ENCODE peak calls at places on chromosomes 13 and 19, in seven cellular contexts. V, Z, K, A, U, C and X are unnamed samples.

GRCh38 chr13:113647351-113648217 is 10.4 kb downstream of the ATP4B start:
- DNase-seq in V (no peak), Z (peak; percentile 54), K (no peak), A (no peak), U (peak; percentile 96), C (no peak), X (peak; percentile 1)

GRCh38 chr13:74556002-74556551 is 421.9 kb upstream of the KLF12 start:
- DNase-seq in V (no peak), Z (no peak), K (no peak), A (no peak), U (no peak), C (no peak), X (no peak)

GRCh38 chr19:31676271-31677004 is 327.2 kb upstream of the TSHZ3 start:
- DNase-seq in V (no peak), Z (peak; percentile 4), K (no peak), A (peak; percentile 71), U (no peak), C (no peak), X (no peak)

GRCh38 chr13:109336730-109337129 is 449.7 kb downstream of the IRS2 start:
- DNase-seq in V (no peak), Z (peak; percentile 57), K (peak; percentile 85), A (no peak), U (no peak), C (no peak), X (no peak)

GRCh38 chr13:111359237-111359915 is 38.9 kb downstream of the TEX29 start:
- DNase-seq in V (no peak), Z (peak; percentile 11), K (peak; percentile 27), A (peak; percentile 85), U (peak; percentile 16), C (no peak), X (no peak)

GRCh38 chr13:21785990-21786389 is 115.1 kb downstream of the FGF9 start:
- DNase-seq in V (no peak), Z (no peak), K (no peak), A (no peak), U (no peak), C (no peak), X (no peak)

GRCh38 chr13:44292545-44292944 is 81.1 kb upstream of the SERP2 start:
- DNase-seq in V (no peak), Z (no peak), K (no peak), A (no peak), U (no peak), C (no peak), X (no peak)

GRCh38 chr13:100389617-100390016 is 199.0 kb downstream of the GGACT start:
- DNase-seq in V (no peak), Z (no peak), K (no peak), A (no peak), U (no peak), C (no peak), X (no peak)

GRCh38 chr13:87235621-87236020 is 435.6 kb upstream of the SLITRK5 start:
- DNase-seq in V (no peak), Z (no peak), K (peak; percentile 28), A (no peak), U (no peak), C (no peak), X (no peak)

GRCh38 chr13:94595006-94595942 is 678 bp downstream of the TGDS start:
- DNase-seq in V (no peak), Z (peak; percentile 29), K (peak; percentile 30), A (peak; percentile 33), U (peak; percentile 34), C (no peak), X (no peak)

GRCh38 chr13:33006646-33007045 is 9.6 kb upstream of the KL start:
- DNase-seq in V (no peak), Z (no peak), K (no peak), A (no peak), U (no peak), C (no peak), X (no peak)

GRCh38 chr13:26946675-26947342 is 186.2 kb upstream of the GPR12 start:
- DNase-seq in V (no peak), Z (peak; percentile 78), K (peak; percentile 73), A (peak; percentile 74), U (no peak), C (peak; percentile 42), X (peak; percentile 14)

GRCh38 chr13:86155756-86156155 is 356.5 kb upstream of the SLITRK6 start:
- DNase-seq in V (no peak), Z (no peak), K (no peak), A (peak; percentile 17), U (no peak), C (no peak), X (no peak)

GRCh38 chr19:5142725-5143097 is 173.8 kb downstream of the KDM4B start:
- DNase-seq in V (no peak), Z (no peak), K (no peak), A (no peak), U (no peak), C (no peak), X (no peak)

GRCh38 chr19:30546332-30546731 is 174.1 kb downstream of the ZNF536 start:
- DNase-seq in V (no peak), Z (no peak), K (no peak), A (no peak), U (no peak), C (no peak), X (no peak)

GRCh38 chr19:1210227-1210538 is 4.6 kb downstream of the STK11 start:
- DNase-seq in V (no peak), Z (no peak), K (no peak), A (no peak), U (no peak), C (no peak), X (no peak)

GRCh38 chr19:1214862-1215731 is 9.5 kb downstream of the STK11 start:
- DNase-seq in V (no peak), Z (no peak), K (no peak), A (no peak), U (peak; percentile 82), C (no peak), X (no peak)

GRCh38 chr19:1214299-1214861 is 8.8 kb downstream of the STK11 start:
- DNase-seq in V (no peak), Z (no peak), K (no peak), A (no peak), U (no peak), C (no peak), X (no peak)

GRCh38 chr19:1213391-1214286 is 8.1 kb downstream of the STK11 start:
- DNase-seq in V (peak; percentile 64), Z (peak; percentile 31), K (peak; percentile 58), A (no peak), U (peak; percentile 73), C (no peak), X (peak; percentile 79)

DNA sequence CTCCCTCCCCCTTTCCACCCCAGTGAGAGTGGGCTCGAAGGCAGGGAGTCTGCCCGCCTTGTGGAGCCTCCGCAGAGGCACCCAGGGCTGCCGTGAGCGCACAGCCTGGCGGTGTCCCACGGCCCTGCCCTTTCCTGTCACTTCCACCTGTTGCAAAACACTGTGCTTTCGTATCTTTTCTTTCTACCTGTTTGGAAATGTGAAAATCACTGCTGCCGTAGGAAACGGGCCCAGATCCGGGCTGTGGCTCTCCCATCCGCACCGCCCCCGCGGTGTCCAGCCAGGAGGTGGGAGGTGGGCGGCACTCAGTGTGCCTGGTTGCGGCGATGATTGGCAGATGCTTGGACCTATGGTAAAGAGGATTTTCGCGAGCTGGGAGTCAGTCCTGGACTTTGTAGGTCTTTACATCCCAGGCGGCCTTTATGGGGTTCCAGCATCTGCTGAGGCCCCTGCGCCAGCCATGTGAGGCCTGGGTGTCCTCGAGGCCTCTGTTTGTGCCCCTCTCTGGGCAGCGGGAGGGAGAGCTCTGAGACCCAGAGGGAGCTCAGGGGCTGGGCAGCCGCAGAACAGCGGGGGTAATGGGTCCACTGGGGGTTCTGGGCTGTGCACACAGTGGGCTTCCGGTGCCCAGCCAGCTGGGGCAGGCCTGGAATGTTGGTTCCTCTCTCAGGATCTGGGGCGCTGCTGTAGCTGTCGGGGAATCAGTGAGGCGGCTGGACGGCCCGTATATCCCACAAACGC is 6.1 kb downstream of the STK11 start:
- DNase-seq in V (no peak), Z (no peak), K (no peak), A (peak; percentile 82), U (peak; percentile 64), C (no peak), X (no peak)
- H3K4me3 ChIP-seq in V (no peak overlapping the region), Z (no peak overlapping the region), K (no peak overlapping the region), A (no peak overlapping the region), U (no peak overlapping the region), C (no peak overlapping the region), X (no peak overlapping the region)

GRCh38 chr13:102708211-102708610 is 13.4 kb upstream of the METTL21C start:
- DNase-seq in V (no peak), Z (no peak), K (no peak), A (no peak), U (no peak), C (no peak), X (no peak)
- H3K4me3 ChIP-seq in V (no peak overlapping the region), Z (no peak overlapping the region), K (no peak overlapping the region), A (no peak overlapping the region), U (no peak overlapping the region), C (no peak overlapping the region), X (no peak overlapping the region)

GRCh38 chr19:16112778-16113177 is 1.1 kb downstream of the RAB8A start:
- DNase-seq in V (no peak), Z (no peak), K (no peak), A (no peak), U (no peak), C (no peak), X (no peak)

GRCh38 chr19:16111909-16112752 is 442 bp downstream of the RAB8A start:
- DNase-seq in V (no peak), Z (no peak), K (no peak), A (no peak), U (no peak), C (no peak), X (no peak)

GRCh38 chr19:16116067-16116466 is 4.4 kb downstream of the RAB8A start:
- DNase-seq in V (no peak), Z (no peak), K (no peak), A (no peak), U (no peak), C (no peak), X (no peak)

GRCh38 chr19:16115309-16116039 is 3.8 kb downstream of the RAB8A start:
- DNase-seq in V (no peak), Z (no peak), K (no peak), A (no peak), U (no peak), C (no peak), X (no peak)

GRCh38 chr19:16113727-16114126 is 2.0 kb downstream of the RAB8A start:
- DNase-seq in V (no peak), Z (no peak), K (no peak), A (no peak), U (no peak), C (no peak), X (no peak)
- H3K4me3 ChIP-seq in V (no peak overlapping the region), Z (no peak overlapping the region), K (no peak overlapping the region), A (no peak overlapping the region), U (no peak overlapping the region), C (no peak overlapping the region), X (no peak overlapping the region)

DNA sequence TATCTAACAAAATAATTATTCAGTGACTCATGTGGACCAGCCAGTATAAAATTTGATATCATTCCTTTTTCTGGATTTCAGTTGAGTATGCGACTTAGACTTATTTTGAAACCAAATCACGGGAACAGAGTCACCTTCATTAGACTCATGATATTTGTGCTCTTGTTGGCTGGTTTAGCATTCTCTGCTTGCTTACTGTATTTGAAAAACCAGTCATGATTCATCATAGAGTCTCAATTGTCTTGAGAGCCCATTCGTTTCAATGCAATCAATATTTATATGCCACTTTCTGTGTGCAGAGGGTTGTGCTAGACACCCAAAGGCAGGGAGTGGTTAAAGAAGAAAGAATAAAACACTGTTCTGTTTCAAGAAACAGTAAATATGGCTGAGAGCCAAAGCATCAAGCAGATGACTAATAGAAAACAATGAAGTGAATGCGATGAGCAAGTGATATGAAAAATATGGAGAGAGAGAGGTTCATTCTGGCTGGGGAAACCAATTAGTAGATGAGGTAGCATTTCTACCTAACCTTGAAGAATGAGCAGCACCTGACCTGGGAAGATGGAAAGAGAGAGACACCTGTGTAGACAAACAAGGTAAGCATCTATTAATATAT is 99.6 kb upstream of the MBNL2 start:
- DNase-seq in V (no peak), Z (peak; percentile 66), K (peak; percentile 73), A (no peak), U (no peak), C (no peak), X (no peak)
- H3K4me3 ChIP-seq in V (no peak overlapping the region), Z (no peak overlapping the region), K (no peak overlapping the region), A (no peak overlapping the region), U (no peak overlapping the region), C (no peak overlapping the region), X (no peak overlapping the region)